ENCODE peak calls at places on chromosomes 6 and 20, in four cellular contexts. S is HepG2, M is A549, V is K562. Z is an unnamed sample.

GRCh38 chr6:17881085-17881883 is 106.2 kb downstream of the KIF13A start:
- DNase-seq in S (no peak), M (no peak), V (no peak), Z (no peak)

GRCh38 chr20:50077818-50078601 is 34.9 kb downstream of the UBE2V1 start:
- DNase-seq in S (no peak), M (no peak), V (no peak), Z (no peak)

GRCh38 chr20:62838511-62838910 is 21.7 kb downstream of the COL9A3 start:
- DNase-seq in S (no peak), M (no peak), V (no peak), Z (no peak)

GRCh38 chr6:3324262-3324942 is 65.7 kb downstream of the PSMG4 start:
- DNase-seq in S (peak; percentile 17), M (peak; percentile 73), V (peak; percentile 88), Z (peak; percentile 97)

GRCh38 chr6:35053701-35054100 is 87.4 kb downstream of the TCP11 start:
- DNase-seq in S (no peak), M (no peak), V (no peak), Z (no peak)

GRCh38 chr6:52417675-52418111 is 2.4 kb upstream of the EFHC1 start:
- DNase-seq in S (peak; percentile 48), M (peak; percentile 10), V (peak; percentile 72), Z (peak; percentile 68)

GRCh38 chr6:105459049-105459448 is 56.2 kb upstream of the PREP start:
- DNase-seq in S (no peak), M (no peak), V (no peak), Z (no peak)

GRCh38 chr20:4925842-4926530 is 75.3 kb downstream of the SLC23A2 start:
- DNase-seq in S (no peak), M (peak; percentile 49), V (no peak), Z (peak; percentile 77)

GRCh38 chr6:167863897-167864296 is 37.2 kb downstream of the AFDN start:
- DNase-seq in S (no peak), M (no peak), V (no peak), Z (no peak)

GRCh38 chr6:157276134-157276532 is 47.2 kb downstream of the TMEM242 start:
- DNase-seq in S (peak; percentile 31), M (no peak), V (no peak), Z (no peak)

GRCh38 chr6:106247293-106247692 is 78.3 kb downstream of the ATG5 start:
- DNase-seq in S (no peak), M (no peak), V (no peak), Z (peak; percentile 44)

GRCh38 chr6:29553268-29554057 is 6.1 kb downstream of the UBD start:
- DNase-seq in S (no peak), M (peak; percentile 7), V (no peak), Z (peak; percentile 54)

GRCh38 chr6:128641701-128642100 is 121.3 kb upstream of the PTPRK start:
- DNase-seq in S (no peak), M (no peak), V (no peak), Z (peak; percentile 64)

GRCh38 chr6:98695076-98695816 is 139.1 kb upstream of the POU3F2 start:
- DNase-seq in S (no peak), M (no peak), V (no peak), Z (no peak)

GRCh38 chr6:658244-658643 is 1.3 kb upstream of the HUS1B start:
- DNase-seq in S (no peak), M (no peak), V (peak; percentile 72), Z (peak; percentile 88)

GRCh38 chr20:47360489-47361267 is 4.2 kb upstream of the ZMYND8 start:
- DNase-seq in S (peak; percentile 90), M (peak; percentile 94), V (peak; percentile 99), Z (peak; percentile 98)

GRCh38 chr6:134379086-134379485 is 61.2 kb upstream of the SGK1 start:
- DNase-seq in S (no peak), M (no peak), V (no peak), Z (no peak)

GRCh38 chr6:47698342-47698787 is at the start of gene ADGRF4:
- DNase-seq in S (no peak), M (peak; percentile 82), V (peak; percentile 16), Z (peak; percentile 58)

GRCh38 chr6:18088419-18089296 is 33.8 kb downstream of the NHLRC1 start:
- DNase-seq in S (no peak), M (no peak), V (no peak), Z (no peak)

GRCh38 chr20:9043364-9043763 is 25.5 kb upstream of the PLCB4 start:
- DNase-seq in S (no peak), M (no peak), V (no peak), Z (no peak)

GRCh38 chr6:33985947-33986346 is 159.9 kb downstream of the GRM4 start:
- DNase-seq in S (no peak), M (no peak), V (no peak), Z (no peak)

GRCh38 chr20:4950841-4951240 is 50.5 kb downstream of the SLC23A2 start:
- DNase-seq in S (no peak), M (no peak), V (no peak), Z (no peak)

GRCh38 chr20:38165966-38166706 is 1.1 kb upstream of the TGM2 start:
- DNase-seq in S (peak; percentile 55), M (no peak), V (no peak), Z (peak; percentile 35)

GRCh38 chr6:127481628-127482027 is 22.4 kb upstream of the KIAA0408 start:
- DNase-seq in S (no peak), M (peak; percentile 9), V (no peak), Z (peak; percentile 68)

GRCh38 chr6:155273438-155273837 is 9.6 kb downstream of the CLDN20 start:
- DNase-seq in S (no peak), M (peak; percentile 29), V (peak; percentile 8), Z (peak; percentile 93)

GRCh38 chr6:343960-344815 is 47.4 kb upstream of the IRF4 start:
- DNase-seq in S (no peak), M (no peak), V (no peak), Z (no peak)

GRCh38 chr20:44694159-44694558 is 21.0 kb upstream of the CCN5 start:
- DNase-seq in S (no peak), M (no peak), V (no peak), Z (no peak)
- TF ChIP-seq MAZ in S (no peak), M (no peak), V (no peak), Z (no peak)

GRCh38 chr6:28117386-28118050 is 6.9 kb upstream of the ZSCAN16 start:
- DNase-seq in S (no peak), M (no peak), V (no peak), Z (no peak)

GRCh38 chr6:28111964-28112363 is 12.4 kb upstream of the ZSCAN16 start:
- DNase-seq in S (no peak), M (no peak), V (no peak), Z (no peak)

GRCh38 chr6:28118217-28118616 is 6.2 kb upstream of the ZSCAN16 start:
- DNase-seq in S (no peak), M (no peak), V (no peak), Z (no peak)

DNA sequence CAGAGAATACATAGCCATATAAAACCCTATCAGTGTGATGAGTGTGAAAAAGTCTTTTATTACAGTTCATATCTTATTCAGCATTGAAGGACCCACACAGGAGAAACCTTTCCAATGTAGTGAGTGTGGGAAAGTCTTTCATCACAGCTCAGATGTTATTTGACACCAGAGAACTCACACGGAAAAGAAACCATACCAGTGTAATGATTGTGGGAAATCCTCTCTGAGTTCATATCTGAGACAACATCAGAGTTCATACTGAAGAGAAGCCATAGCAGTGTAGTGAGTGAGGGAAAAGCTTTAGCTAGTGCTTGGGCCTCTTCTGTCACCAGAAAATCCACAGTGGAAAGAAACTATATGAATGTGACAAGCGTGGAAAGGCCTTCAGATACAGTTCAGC is 8.6 kb upstream of the ZSCAN16 start:
- DNase-seq in S (no peak), M (no peak), V (no peak), Z (no peak)
- TF ChIP-seq MAZ in S (no peak), M (no peak), V (no peak), Z (no peak)

DNA sequence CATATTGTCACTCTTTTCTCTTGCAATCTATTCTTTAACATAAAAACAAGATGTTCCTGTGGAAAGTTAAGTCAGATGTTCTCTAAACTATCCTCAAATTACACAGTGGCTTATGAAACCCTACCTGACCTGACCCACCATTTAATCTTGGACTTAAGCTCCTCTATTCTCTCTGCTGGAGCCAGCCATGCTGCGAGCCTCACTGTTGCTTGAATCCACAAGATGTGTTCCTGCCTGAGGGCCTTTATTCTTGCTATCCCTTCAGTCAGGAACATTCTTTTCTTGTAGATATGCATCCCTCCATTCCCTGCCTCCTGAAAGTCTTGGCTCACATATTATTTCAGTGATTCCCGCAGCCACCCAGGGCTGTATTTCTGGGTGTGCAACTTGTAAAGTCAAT is 283.2 kb downstream of the EPHA7 start:
- DNase-seq in S (no peak), M (no peak), V (no peak), Z (no peak)
- TF ChIP-seq MAZ in S (no peak), M (no peak), V (no peak), Z (no peak)

DNA sequence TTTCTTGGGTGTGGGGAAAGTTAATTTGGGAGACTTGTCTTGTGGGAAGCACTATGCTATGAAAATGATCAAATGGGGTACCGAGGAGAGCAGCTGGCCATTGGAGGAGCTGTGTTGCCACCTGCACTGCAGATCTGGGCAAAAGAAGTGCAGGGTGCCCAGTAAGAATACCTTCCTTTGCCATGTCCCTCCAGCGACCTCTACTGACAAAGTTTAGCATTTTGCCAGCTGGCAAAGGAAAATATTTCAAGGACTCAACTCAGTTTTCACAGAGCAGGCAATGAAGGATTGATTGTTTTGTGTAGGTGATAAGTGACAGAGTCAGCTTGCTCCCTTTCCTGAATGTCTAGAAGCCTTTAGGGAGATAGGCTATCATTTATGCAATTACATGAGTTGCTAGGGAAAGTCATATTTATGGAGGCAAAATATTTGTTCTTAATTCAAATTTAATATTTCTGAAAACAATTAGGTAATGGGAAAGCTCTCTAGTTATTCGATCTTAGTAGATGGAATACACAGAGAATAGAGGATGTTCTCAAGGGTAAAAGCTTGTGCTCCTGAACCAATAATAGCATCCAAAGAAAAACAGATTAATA is 118.4 kb downstream of the FARS2 start:
- DNase-seq in S (peak; percentile 71), M (peak; percentile 42), V (peak; percentile 64), Z (peak; percentile 44)
- TF ChIP-seq MAZ in S (no peak), M (no peak), V (no peak), Z (no peak)

GRCh38 chr20:24992420-24993205 is at the start of gene APMAP:
- DNase-seq in S (peak; percentile 94), M (peak; percentile 94), V (peak; percentile 93), Z (peak; percentile 88)
- TF ChIP-seq MAZ in S (peak; percentile 78), M (no peak), V (peak; percentile 69), Z (peak; percentile 64)

GRCh38 chr6:129673758-129674157 is 36.2 kb downstream of the ARHGAP18 start:
- DNase-seq in S (no peak), M (no peak), V (no peak), Z (no peak)

GRCh38 chr6:129672883-129673631 is 36.9 kb downstream of the ARHGAP18 start:
- DNase-seq in S (peak; percentile 55), M (peak; percentile 45), V (no peak), Z (peak; percentile 87)

GRCh38 chr6:129670634-129671033 is 39.3 kb downstream of the ARHGAP18 start:
- DNase-seq in S (no peak), M (no peak), V (no peak), Z (no peak)

GRCh38 chr6:129672345-129672691 is 37.7 kb downstream of the ARHGAP18 start:
- DNase-seq in S (no peak), M (no peak), V (no peak), Z (no peak)

GRCh38 chr6:129671442-129672344 is 38.3 kb downstream of the ARHGAP18 start:
- DNase-seq in S (peak; percentile 56), M (no peak), V (peak; percentile 80), Z (no peak)
- TF ChIP-seq MAZ in S (no peak), M (no peak), V (peak; percentile 48), Z (no peak)

GRCh38 chr6:43910638-43911353 is 140.8 kb downstream of the VEGFA start:
- DNase-seq in S (no peak), M (peak; percentile 42), V (peak; percentile 73), Z (peak; percentile 86)
- TF ChIP-seq MAZ in S (no peak), M (no peak), V (no peak), Z (no peak)